ENCODE peak calls at places on chromosomes 12 and 14, in ten cellular contexts. P is spleen; U is Panc1; M is right atrium auricular region; W is GM12864; N is PC-9; A is cardiac fibroblast; I is AG04450; S is fibroblast of mammary gland; Z is CD8-positive, alpha-beta T cell. E is an unnamed sample.

GRCh38 chr14:89299587-89299986 is 117.4 kb downstream of the FOXN3 start:
- DNase-seq in M (no peak), I (no peak), A (no peak), U (no peak), W (no peak), Z (no peak), N (no peak), P (no peak), S (no peak), E (no peak)

GRCh38 chr12:58681730-58682129 is 238.6 kb downstream of the LRIG3 start:
- DNase-seq in Z (no peak), I (no peak), U (no peak), M (no peak), W (no peak), P (no peak), N (no peak), A (no peak), S (no peak), E (no peak)

GRCh38 chr12:97995578-97995977 is 519.8 kb upstream of the TMPO start:
- DNase-seq in U (no peak), N (no peak), P (no peak), S (peak), I (no peak), A (no peak), Z (no peak), W (no peak), M (no peak), E (no peak)

GRCh38 chr12:32454075-32454474 is 54.7 kb downstream of the FGD4 start:
- DNase-seq in M (no peak), A (peak), N (no peak), Z (no peak), P (no peak), W (no peak), U (no peak), S (peak), I (peak), E (peak)

GRCh38 chr12:104669851-104670337 is 213.1 kb downstream of the CHST11 start:
- DNase-seq in M (no peak), N (no peak), U (no peak), Z (no peak), A (peak), S (peak), P (peak), W (no peak), I (no peak), E (peak)

GRCh38 chr12:8834230-8834629 is 11.8 kb downstream of the A2ML1 start:
- DNase-seq in W (no peak), M (no peak), N (no peak), S (no peak), A (no peak), Z (no peak), U (no peak), I (no peak), P (no peak), E (no peak)

GRCh38 chr12:12376636-12377448 is 20.0 kb downstream of the BORCS5 start:
- DNase-seq in A (peak), M (no peak), S (peak), Z (no peak), N (no peak), W (peak), I (peak), P (no peak), U (peak), E (peak)

GRCh38 chr12:107597695-107598410 is 87.7 kb upstream of the PWP1 start:
- DNase-seq in I (no peak), M (no peak), S (no peak), W (no peak), N (no peak), P (no peak), A (no peak), Z (no peak), U (no peak), E (no peak)

GRCh38 chr12:127025545-127025944 is 1241.4 kb upstream of the TMEM132C start:
- DNase-seq in A (peak), W (no peak), Z (no peak), P (no peak), M (no peak), N (no peak), U (no peak), S (peak), I (no peak), E (peak)

GRCh38 chr12:58433969-58434368 is 486.3 kb downstream of the LRIG3 start:
- DNase-seq in M (no peak), P (no peak), W (no peak), I (no peak), A (peak), U (no peak), Z (no peak), N (no peak), S (peak), E (no peak)

GRCh38 chr14:95901014-95901413 is 24.4 kb downstream of the TUNAR start:
- DNase-seq in N (no peak), Z (no peak), P (no peak), W (no peak), A (no peak), M (no peak), U (no peak), S (peak), I (no peak), E (peak)

GRCh38 chr12:79275631-79276030 is 411.1 kb downstream of the SYT1 start:
- DNase-seq in M (no peak), Z (no peak), P (no peak), U (no peak), I (no peak), W (no peak), A (no peak), N (no peak), S (no peak), E (peak)

GRCh38 chr12:71521125-71521524 is 81.5 kb downstream of the LGR5 start:
- DNase-seq in M (no peak), U (no peak), I (no peak), N (no peak), P (no peak), A (no peak), W (no peak), S (no peak), Z (no peak), E (no peak)

GRCh38 chr14:21924479-21924878 is 250.9 kb upstream of the OR4E1 start:
- DNase-seq in M (no peak), W (peak), I (no peak), S (no peak), U (no peak), P (peak), N (no peak), Z (peak), A (no peak), E (no peak)
- H3K4me3 ChIP-seq in M (no peak), W (no peak), I (no peak), S (no peak), U (no peak), P (no peak), N (no peak), Z (peak), A (no peak), E (no peak)

DNA sequence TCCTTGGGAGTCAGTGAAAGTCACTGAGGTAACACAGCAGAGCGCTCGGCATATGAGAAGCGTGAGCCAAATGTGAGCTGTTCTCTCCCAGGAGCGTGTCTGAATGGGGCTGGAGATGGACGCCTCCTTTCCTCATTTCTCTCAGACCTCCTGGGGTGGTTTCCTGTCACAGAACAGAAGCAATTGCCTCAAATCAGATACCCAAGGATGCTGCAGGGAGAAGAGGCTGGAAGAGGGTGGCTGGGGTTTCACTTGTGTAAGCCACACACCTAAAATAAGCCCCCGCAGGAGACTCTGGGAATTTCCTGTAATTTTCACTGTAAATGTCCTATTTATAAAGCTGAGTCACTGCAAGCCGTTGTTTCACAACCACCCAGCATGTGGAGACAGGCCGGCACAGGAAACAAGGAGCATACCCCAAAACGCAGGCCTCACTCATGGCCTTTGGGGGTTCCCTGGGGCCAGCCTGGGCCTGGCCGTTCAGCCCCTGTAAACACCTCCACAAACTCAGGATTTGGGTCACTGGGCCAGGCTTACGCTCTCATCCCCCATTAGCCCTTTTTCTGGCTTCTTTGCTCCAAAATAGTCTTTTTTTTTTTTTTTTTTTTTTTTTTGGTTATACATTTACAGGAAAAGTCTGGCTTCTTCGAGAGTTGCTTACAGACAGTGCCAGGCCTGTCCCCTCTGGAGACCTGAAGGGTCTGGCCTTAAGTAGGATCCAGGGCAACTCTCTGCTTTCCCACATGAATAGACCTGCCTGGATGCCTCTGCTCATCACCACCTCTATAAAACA is 55.3 kb downstream of the VCPKMT start:
- DNase-seq in N (peak), W (no peak), S (peak), I (peak), U (no peak), A (peak), M (peak), P (peak), Z (no peak), E (peak)
- TF ChIP-seq CTCF in N (no peak), W (no peak), S (peak), I (peak), U (no peak), A (peak), M (no peak), P (no peak), Z (no peak), E (peak)

DNA sequence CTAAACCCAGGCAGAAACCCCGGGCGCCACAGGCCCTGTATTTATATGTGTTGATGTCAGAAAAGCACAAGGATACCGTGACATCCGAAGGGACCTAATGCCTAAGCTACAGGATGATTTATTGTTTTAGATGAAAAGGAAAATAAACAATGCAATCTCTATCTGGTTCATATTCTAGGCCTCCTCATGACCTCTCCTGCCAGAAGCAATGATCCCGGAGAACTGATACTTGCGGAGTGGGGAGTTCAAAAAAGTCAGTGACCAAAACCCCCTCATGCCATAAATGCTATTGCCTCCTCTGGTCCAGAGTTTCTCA is 849 bp upstream of the CSRP2 start:
- DNase-seq in I (no peak), A (no peak), M (no peak), W (no peak), S (no peak), U (no peak), Z (no peak), P (no peak), N (no peak), E (no peak)
- H3K4me3 ChIP-seq in I (peak), A (peak), M (peak), W (peak), S (peak), U (peak), Z (peak), P (peak), N (peak), E (peak)

GRCh38 chr14:92328664-92329255 is 5.8 kb downstream of the SLC24A4 start:
- DNase-seq in S (no peak), N (no peak), A (no peak), W (no peak), Z (no peak), I (no peak), M (no peak), P (no peak), U (no peak), E (no peak)
- TF ChIP-seq CTCF in S (peak), N (no peak), A (no peak), W (peak), Z (no peak), I (no peak), M (no peak), P (no peak), U (no peak), E (no peak)